ENCODE peak calls at places on chromosome 13, in eight cellular contexts. O is thoracic aorta, Y is GM10248, F is GM13976, G is fibroblast of lung, A is body of pancreas, B is ascending aorta, D is lower lobe of right lung. X is an unnamed sample.

GRCh38 chr13:77563110-77563509 is 27.6 kb downstream of the SCEL start:
- DNase-seq in O (no peak), Y (no peak), F (no peak), G (peak), A (no peak), B (no peak), D (no peak), X (no peak)

GRCh38 chr13:25678398-25678797 is 306.6 kb downstream of the ATP8A2 start:
- DNase-seq in O (no peak), Y (no peak), F (no peak), G (no peak), A (peak), B (no peak), D (no peak), X (no peak)

GRCh38 chr13:19596960-19597361 is 35.6 kb upstream of the TPTE2 start:
- DNase-seq in O (no peak), Y (no peak), F (no peak), G (peak), A (no peak), B (no peak), D (no peak), X (no peak)

GRCh38 chr13:50123862-50124535 is 108.8 kb downstream of the KCNRG start:
- DNase-seq in O (peak), Y (peak), F (peak), G (peak), A (peak), B (peak), D (peak), X (no peak)

GRCh38 chr13:44191504-44192171 is 182.0 kb upstream of the SERP2 start:
- DNase-seq in O (no peak), Y (no peak), F (peak), G (peak), A (peak), B (peak), D (no peak), X (no peak)

GRCh38 chr13:21608961-21609360 is 5.0 kb upstream of the MICU2 start:
- DNase-seq in O (no peak), Y (no peak), F (no peak), G (no peak), A (no peak), B (no peak), D (no peak), X (no peak)

GRCh38 chr13:80527400-80527799 is 186.5 kb upstream of the SPRY2 start:
- DNase-seq in O (no peak), Y (no peak), F (no peak), G (no peak), A (no peak), B (no peak), D (no peak), X (no peak)

GRCh38 chr13:99647593-99647980 is 146.3 kb downstream of the TM9SF2 start:
- DNase-seq in O (no peak), Y (no peak), F (no peak), G (no peak), A (no peak), B (no peak), D (no peak), X (no peak)

GRCh38 chr13:26442541-26442940 is 114.9 kb upstream of the WASF3 start:
- DNase-seq in O (no peak), Y (no peak), F (no peak), G (no peak), A (no peak), B (no peak), D (no peak), X (no peak)

GRCh38 chr13:41398494-41399190 is 58.7 kb upstream of the RGCC start:
- DNase-seq in O (no peak), Y (no peak), F (no peak), G (no peak), A (no peak), B (no peak), D (no peak), X (no peak)

GRCh38 chr13:102960959-102961358 is 105.3 kb downstream of the SLC10A2 start:
- DNase-seq in O (no peak), Y (no peak), F (no peak), G (no peak), A (no peak), B (no peak), D (no peak), X (no peak)

GRCh38 chr13:113364371-113364932 is 522 bp upstream of the GRTP1 start:
- DNase-seq in O (no peak), Y (peak), F (peak), G (peak), A (no peak), B (peak), D (no peak), X (no peak)

GRCh38 chr13:53499551-53499950 is 470.9 kb downstream of the OLFM4 start:
- DNase-seq in O (no peak), Y (no peak), F (no peak), G (no peak), A (no peak), B (no peak), D (no peak), X (no peak)

GRCh38 chr13:50527612-50528509 is 315.6 kb downstream of the DLEU7 start:
- DNase-seq in O (no peak), Y (no peak), F (no peak), G (no peak), A (peak), B (no peak), D (no peak), X (no peak)

DNA sequence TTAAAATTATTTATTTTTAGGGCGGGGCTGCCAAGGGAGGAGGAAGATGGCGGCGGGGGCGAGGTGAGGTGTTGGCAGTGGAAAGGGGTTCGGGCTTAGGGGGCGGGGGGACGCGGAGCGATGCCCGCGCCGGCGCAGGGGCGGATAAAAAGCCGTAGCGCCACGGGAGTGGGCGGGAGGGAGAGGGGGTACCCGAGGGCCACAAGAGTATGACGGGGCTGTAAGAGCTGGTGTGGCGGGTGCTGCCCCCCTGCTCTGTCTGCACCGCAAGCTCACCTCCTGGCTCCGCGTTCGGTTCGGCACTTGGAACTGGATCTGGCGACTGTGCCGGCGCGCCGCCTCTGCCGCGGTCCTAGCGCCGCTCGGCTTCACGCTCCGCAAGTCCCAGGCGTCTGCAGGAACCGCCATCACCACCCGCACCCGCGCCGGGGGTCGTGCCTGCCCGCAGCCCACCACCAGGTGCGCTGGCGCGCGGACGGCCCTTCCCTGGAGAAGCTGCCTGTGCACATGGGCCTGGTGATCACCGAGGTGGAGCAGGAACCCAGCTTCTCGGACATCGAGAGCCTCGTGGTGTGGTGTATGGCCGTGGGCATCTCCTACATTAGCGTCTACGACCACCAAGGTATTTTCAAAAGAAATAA is 265.2 kb upstream of the SGCG start:
- DNase-seq in O (no peak), Y (peak), F (peak), G (peak), A (peak), B (no peak), D (peak), X (peak)
- TF ChIP-seq CTCF in O (no peak), Y (no peak), F (no peak), G (no peak), A (no peak), B (no peak), D (no peak), X (peak)

GRCh38 chr13:87398047-87398446 is 273.1 kb upstream of the SLITRK5 start:
- DNase-seq in O (no peak), Y (no peak), F (no peak), G (no peak), A (no peak), B (no peak), D (no peak), X (no peak)
- TF ChIP-seq CTCF in O (no peak), Y (no peak), F (no peak), G (no peak), A (no peak), B (no peak), D (no peak), X (no peak)

DNA sequence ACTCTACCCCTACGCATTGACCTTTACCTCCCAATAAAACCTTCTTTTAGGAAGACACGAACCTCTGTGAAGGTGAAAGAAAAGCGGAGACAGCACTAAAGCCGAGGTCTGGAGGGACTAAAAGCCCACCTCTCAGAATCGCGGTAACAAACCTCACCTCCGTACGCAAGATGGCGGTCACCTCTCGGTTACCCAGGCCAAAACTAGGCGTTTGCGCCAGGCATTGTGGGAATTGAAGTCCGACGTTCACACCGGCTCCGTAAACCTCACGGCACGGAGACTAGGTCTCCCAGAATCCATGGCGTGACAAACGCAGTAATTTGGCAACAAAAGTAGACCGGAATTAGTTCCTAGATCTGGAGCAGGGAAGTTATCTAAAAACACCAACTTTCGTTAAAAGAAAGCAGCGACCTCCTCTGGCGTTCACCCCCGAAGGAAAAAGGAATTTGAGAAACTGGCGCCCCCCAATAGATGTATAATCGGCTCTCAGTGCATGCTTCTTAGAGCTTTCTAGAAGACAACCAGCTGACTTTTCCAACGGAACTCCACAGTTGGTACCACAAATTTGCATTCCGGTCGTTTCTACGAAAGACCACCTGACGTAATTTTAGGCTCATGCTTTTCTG is at the start of gene N4BP2L2:
- DNase-seq in O (peak), Y (peak), F (peak), G (peak), A (peak), B (peak), D (peak), X (peak)
- TF ChIP-seq CTCF in O (no peak), Y (peak), F (peak), G (peak), A (peak), B (peak), D (peak), X (peak)

GRCh38 chr13:97753942-97754670 is 199.4 kb upstream of the IPO5 start:
- DNase-seq in O (no peak), Y (no peak), F (no peak), G (no peak), A (no peak), B (no peak), D (no peak), X (no peak)
- TF ChIP-seq CTCF in O (no peak), Y (no peak), F (no peak), G (no peak), A (no peak), B (no peak), D (no peak), X (peak)

DNA sequence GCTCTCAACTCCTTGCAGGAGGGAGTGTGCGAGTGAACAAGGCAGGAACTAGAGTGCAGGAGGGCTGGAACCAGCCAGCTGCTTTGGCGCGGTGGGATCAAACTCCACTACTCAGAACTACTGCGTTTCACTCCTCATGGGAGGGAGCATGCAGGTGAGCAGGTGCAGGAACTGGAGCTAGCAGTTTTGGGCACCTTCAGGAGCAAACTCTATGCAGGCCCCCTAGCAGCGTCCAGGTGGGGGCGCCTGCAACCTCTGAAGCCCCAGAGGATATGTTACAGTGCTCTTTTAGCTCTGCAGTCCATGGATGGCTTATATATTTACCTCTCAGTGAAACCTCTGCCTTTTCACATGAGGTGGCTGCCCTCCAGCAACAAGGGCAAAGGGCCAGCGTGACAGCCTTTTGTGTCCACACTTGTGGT is 1303.4 kb downstream of the PCDH9 start:
- DNase-seq in O (no peak), Y (no peak), F (no peak), G (no peak), A (peak), B (peak), D (no peak), X (no peak)
- TF ChIP-seq CTCF in O (peak), Y (no peak), F (no peak), G (peak), A (peak), B (peak), D (peak), X (peak)

DNA sequence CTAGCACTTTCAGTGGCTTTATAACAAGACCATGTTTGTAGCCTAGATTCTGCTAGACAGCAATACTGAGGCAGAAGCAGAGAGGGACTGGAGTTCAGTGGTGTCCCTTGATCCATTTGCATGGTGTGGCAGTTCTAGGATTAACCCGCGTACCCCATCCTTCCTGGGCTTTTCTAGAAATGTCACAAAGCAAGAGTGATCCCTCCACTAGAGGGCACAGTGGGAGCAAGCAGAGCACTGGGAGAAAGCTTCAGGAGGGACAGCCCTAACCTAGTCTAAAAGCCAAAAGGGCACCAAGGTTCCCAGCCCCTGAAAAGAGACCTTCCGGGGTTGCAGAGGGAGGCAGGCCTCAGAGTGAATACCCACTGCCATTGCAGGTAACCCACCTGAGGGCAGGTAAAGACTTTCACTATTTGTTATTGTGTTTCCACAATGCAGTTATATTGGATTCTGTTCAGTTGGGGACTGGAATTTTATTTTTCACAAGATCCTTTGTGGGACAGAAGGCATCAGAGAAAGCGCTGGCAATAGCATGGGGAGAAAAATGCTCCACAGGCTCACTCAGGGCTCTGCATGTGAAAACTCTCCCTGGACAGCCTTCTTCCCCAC is 170.6 kb downstream of the FLT1 start:
- DNase-seq in O (no peak), Y (peak), F (peak), G (peak), A (peak), B (peak), D (no peak), X (no peak)
- TF ChIP-seq CTCF in O (peak), Y (peak), F (peak), G (peak), A (peak), B (peak), D (peak), X (peak)